ENCODE peak calls at places on chromosomes 2 and 18, in four cellular contexts. O, N, D and V are unnamed samples.

GRCh38 chr2:20622731-20623130 is 28.2 kb downstream of the HS1BP3 start:
- DNase-seq in O (no peak), N (no peak), D (no peak), V (no peak)

GRCh38 chr18:73893879-73894278 is 253.8 kb downstream of the FBXO15 start:
- DNase-seq in O (no peak), N (no peak), D (no peak), V (no peak)

GRCh38 chr18:22871809-22872525 is 61.2 kb upstream of the RBBP8 start:
- DNase-seq in O (no peak), N (no peak), D (no peak), V (no peak)

GRCh38 chr2:74436804-74437695 is 4.7 kb downstream of the RTKN start:
- DNase-seq in O (no peak), N (no peak), D (no peak), V (peak)

GRCh38 chr2:203909192-203909945 is 27.2 kb upstream of the ICOS start:
- DNase-seq in O (peak), N (peak), D (no peak), V (peak)

GRCh38 chr2:104487381-104487780 is 366.5 kb upstream of the POU3F3 start:
- DNase-seq in O (no peak), N (no peak), D (no peak), V (no peak)

GRCh38 chr18:62027914-62028520 is 135.2 kb upstream of the RNF152 start:
- DNase-seq in O (no peak), N (no peak), D (no peak), V (no peak)

GRCh38 chr2:140509765-140510164 is 1621.1 kb downstream of the LRP1B start:
- DNase-seq in O (no peak), N (no peak), D (no peak), V (no peak)

GRCh38 chr18:13003466-13003896 is 12.3 kb downstream of the CEP192 start:
- DNase-seq in O (peak), N (peak), D (no peak), V (peak)

GRCh38 chr2:180191352-180192124 is 184.4 kb upstream of the CWC22 start:
- DNase-seq in O (no peak), N (no peak), D (no peak), V (no peak)

GRCh38 chr2:113848758-113849460 is 41.0 kb upstream of the ACTR3 start:
- DNase-seq in O (peak), N (peak), D (no peak), V (no peak)

GRCh38 chr2:5070257-5070656 is 621.9 kb upstream of the SOX11 start:
- DNase-seq in O (no peak), N (no peak), D (no peak), V (no peak)

GRCh38 chr18:34611904-34612303 is 98.2 kb upstream of the DTNA start:
- DNase-seq in O (no peak), N (no peak), D (no peak), V (no peak)

GRCh38 chr2:19748711-19749506 is 152.9 kb downstream of the TTC32 start:
- DNase-seq in O (no peak), N (peak), D (no peak), V (no peak)

GRCh38 chr18:50466634-50467033 is 91.8 kb downstream of the SKA1 start:
- DNase-seq in O (no peak), N (no peak), D (no peak), V (no peak)

GRCh38 chr2:45418532-45418931 is 192.5 kb downstream of the SRBD1 start:
- DNase-seq in O (no peak), N (no peak), D (no peak), V (no peak)

GRCh38 chr2:102172749-102173148 is 14.1 kb upstream of the IL1RL2 start:
- DNase-seq in O (no peak), N (no peak), D (no peak), V (no peak)

GRCh38 chr18:74063552-74063951 is 84.1 kb downstream of the FBXO15 start:
- DNase-seq in O (no peak), N (no peak), D (no peak), V (no peak)

GRCh38 chr2:65103013-65103720 is 26.7 kb downstream of the RAB1A start:
- DNase-seq in O (no peak), N (no peak), D (no peak), V (no peak)

GRCh38 chr2:61807036-61807757 is 46.7 kb downstream of the FAM161A start:
- DNase-seq in O (no peak), N (no peak), D (peak), V (no peak)

GRCh38 chr2:55054476-55054875 is 4.2 kb upstream of the RTN4 start:
- DNase-seq in O (no peak), N (no peak), D (no peak), V (no peak)

GRCh38 chr2:199830531-199830930 is 20.5 kb downstream of the FTCDNL1 start:
- DNase-seq in O (no peak), N (no peak), D (no peak), V (no peak)

GRCh38 chr2:213185147-213185822 is 33.9 kb upstream of the IKZF2 start:
- DNase-seq in O (no peak), N (no peak), D (peak), V (no peak)

GRCh38 chr2:241629762-241630435 is 7.1 kb downstream of the THAP4 start:
- DNase-seq in O (no peak), N (no peak), D (no peak), V (no peak)

GRCh38 chr2:74421248-74421870 is at the start of the genes C2orf81 and WDR54:
- DNase-seq in O (peak), N (peak), D (peak), V (peak)

GRCh38 chr18:48575301-48575657 is 36.4 kb downstream of the CTIF start:
- DNase-seq in O (no peak), N (no peak), D (no peak), V (no peak)

GRCh38 chr18:68418881-68419280 is 296.0 kb downstream of the TMX3 start:
- DNase-seq in O (no peak), N (no peak), D (no peak), V (no peak)

GRCh38 chr2:26768759-26769500 is 4.8 kb downstream of the SLC35F6 start:
- DNase-seq in O (peak), N (no peak), D (no peak), V (peak)

GRCh38 chr2:101578671-101579070 is 103.8 kb upstream of the RFX8 start:
- DNase-seq in O (no peak), N (no peak), D (no peak), V (no peak)

GRCh38 chr2:19538411-19538963 is 180.1 kb upstream of the OSR1 start:
- DNase-seq in O (peak), N (peak), D (no peak), V (no peak)

GRCh38 chr2:67476808-67477790 is 80.0 kb downstream of the ETAA1 start:
- DNase-seq in O (peak), N (peak), D (no peak), V (no peak)

GRCh38 chr2:215998636-215999035 is 14.7 kb downstream of the MREG start:
- DNase-seq in O (no peak), N (no peak), D (no peak), V (no peak)

GRCh38 chr18:24114924-24115549 is 23.8 kb upstream of the CABYR start:
- DNase-seq in O (no peak), N (peak), D (no peak), V (no peak)

GRCh38 chr18:3604626-3605408 is 154.8 kb downstream of the TGIF1 start:
- DNase-seq in O (no peak), N (peak), D (peak), V (no peak)
- TF ChIP-seq MYC in O (no peak), N (no peak), D (no peak), V (no peak)

GRCh38 chr2:207121784-207122183 is 44.0 kb downstream of the KLF7 start:
- DNase-seq in O (no peak), N (no peak), D (no peak), V (no peak)
- TF ChIP-seq USF2 in O (no peak), N (no peak), D (no peak), V (no peak)

GRCh38 chr2:34731274-34731673 is 1132.2 kb upstream of the FAM98A start:
- DNase-seq in O (no peak), N (no peak), D (no peak), V (no peak)
- TF ChIP-seq MYC in O (no peak), N (no peak), D (no peak), V (no peak)

DNA sequence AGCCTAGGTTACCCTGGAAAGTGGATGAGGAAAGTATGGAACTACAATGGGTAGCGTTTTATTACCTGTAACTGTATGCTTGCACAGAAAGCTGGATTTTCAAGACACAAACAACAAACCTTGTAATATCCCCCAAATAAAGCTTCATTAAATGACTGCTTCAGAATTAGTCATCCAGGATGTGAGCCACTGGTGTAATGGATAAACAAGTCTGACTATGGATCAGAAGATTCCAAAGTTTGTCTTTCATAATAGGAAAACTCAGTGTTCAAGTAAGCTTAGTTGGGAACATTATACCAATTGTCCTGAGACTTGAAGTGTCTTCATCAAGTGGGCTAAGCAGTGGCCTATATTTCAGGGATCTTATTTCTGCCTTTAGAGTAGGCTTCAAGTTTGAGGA is 518.8 kb downstream of the LRP1B start:
- DNase-seq in O (no peak), N (no peak), D (no peak), V (no peak)
- TF ChIP-seq USF2 in O (no peak), N (no peak), D (no peak), V (no peak)

DNA sequence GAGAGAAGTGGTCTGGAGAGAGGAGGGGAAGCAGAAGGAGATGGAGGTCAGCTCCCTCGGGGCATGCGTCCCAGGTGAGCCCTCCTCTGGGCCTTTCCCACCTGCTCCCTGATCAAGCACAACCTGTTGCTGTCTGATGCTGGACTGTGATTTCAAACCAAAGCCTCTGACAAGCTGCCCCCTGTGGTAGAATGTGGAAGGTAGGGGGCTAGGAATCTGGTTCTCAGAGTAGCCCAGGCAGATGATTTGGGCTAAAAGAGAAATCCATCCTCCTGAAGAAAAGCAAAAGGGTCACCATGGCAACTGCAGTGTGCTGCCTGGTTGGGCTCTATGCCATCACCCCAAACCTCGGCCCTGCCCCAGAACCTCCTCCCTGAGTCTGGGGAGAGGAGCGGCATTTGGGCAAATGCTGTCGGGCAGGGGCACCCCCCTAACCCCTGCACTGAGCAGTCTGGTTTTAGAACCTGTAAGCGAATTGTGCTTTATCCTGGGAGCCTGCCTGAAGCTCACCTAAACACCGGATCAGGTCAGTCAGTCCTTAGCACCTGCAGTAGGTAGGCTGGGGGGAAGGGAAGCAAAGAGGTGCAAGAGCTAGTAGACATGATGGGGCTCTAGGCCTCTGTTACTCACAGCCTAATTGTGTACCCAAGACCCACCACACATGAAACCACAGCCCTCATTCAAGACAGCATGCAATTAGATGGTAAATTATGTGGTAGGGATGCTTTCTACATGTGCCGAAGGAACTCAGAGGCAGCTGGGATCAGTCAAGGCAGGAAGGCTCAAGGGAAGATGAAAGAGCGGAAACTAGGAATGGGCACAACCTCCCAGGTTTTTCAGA is 83.6 kb downstream of the DNMT3A start:
- DNase-seq in O (no peak), N (no peak), D (no peak), V (no peak)
- TF ChIP-seq MYC in O (no peak), N (no peak), D (no peak), V (no peak)